ENCODE peak calls at places on chromosomes 2 and 18, in ten cellular contexts. S is HL-60; F is DND-41; I is ascending aorta; P is esophagus muscularis mucosa; X is prostate gland; A is SK-N-SH; T is cardiac fibroblast; E is CD8-positive, alpha-beta T cell; G is endothelial cell of umbilical vein. Z is an unnamed sample.

GRCh38 chr2:190637903-190638618 is 10.8 kb upstream of the NAB1 start:
- DNase-seq in I (no peak), G (peak), P (no peak), E (no peak), A (no peak), X (no peak), F (no peak), T (peak), S (no peak), Z (no peak)

GRCh38 chr2:62293490-62294212 is 97.7 kb downstream of the B3GNT2 start:
- DNase-seq in P (no peak), T (peak), X (peak), F (no peak), I (no peak), A (peak), G (peak), E (no peak), S (no peak), Z (no peak)

GRCh38 chr2:25312958-25313710 is 28.6 kb downstream of the DNMT3A start:
- DNase-seq in F (no peak), P (no peak), S (no peak), I (no peak), E (peak), T (no peak), A (no peak), G (no peak), X (no peak), Z (no peak)

GRCh38 chr18:46174317-46175039 is 70.3 kb downstream of the HAUS1 start:
- DNase-seq in T (peak), I (no peak), A (peak), P (no peak), S (peak), F (peak), X (peak), E (peak), G (peak), Z (peak)

GRCh38 chr18:61951396-61951795 is 58.6 kb upstream of the RNF152 start:
- DNase-seq in F (no peak), X (no peak), A (no peak), S (no peak), E (no peak), I (no peak), G (no peak), P (peak), T (no peak), Z (no peak)

GRCh38 chr2:46615555-46616487 is 136.5 kb downstream of the TMEM247 start:
- DNase-seq in I (no peak), G (peak), P (no peak), T (peak), A (no peak), F (peak), X (no peak), S (peak), E (no peak), Z (no peak)

GRCh38 chr2:137333386-137333972 is 568.1 kb downstream of the THSD7B start:
- DNase-seq in F (no peak), G (no peak), S (no peak), P (no peak), X (no peak), T (no peak), I (no peak), A (no peak), E (no peak), Z (no peak)

GRCh38 chr2:219542931-219543595 is 546 bp downstream of the CHPF start:
- DNase-seq in S (no peak), X (no peak), T (no peak), E (no peak), G (peak), I (no peak), F (no peak), A (peak), P (no peak), Z (no peak)

GRCh38 chr2:53751728-53752127 is 15.9 kb upstream of the CHAC2 start:
- DNase-seq in E (no peak), X (no peak), S (no peak), A (no peak), I (no peak), G (peak), T (no peak), P (no peak), F (no peak), Z (no peak)

GRCh38 chr18:23136326-23137092 is 1.2 kb downstream of the CABLES1 start:
- DNase-seq in T (peak), I (no peak), X (peak), S (peak), P (no peak), E (no peak), A (peak), G (no peak), F (no peak), Z (no peak)

GRCh38 chr2:174546519-174547506 is 50.8 kb downstream of the WIPF1 start:
- DNase-seq in E (peak), G (peak), S (peak), X (no peak), A (peak), T (peak), P (no peak), I (no peak), F (peak), Z (peak)

GRCh38 chr2:1173528-1173927 is 222.9 kb downstream of the SNTG2 start:
- DNase-seq in T (no peak), I (no peak), E (no peak), X (no peak), P (peak), A (no peak), F (no peak), G (no peak), S (no peak), Z (no peak)

GRCh38 chr18:54080854-54081253 is 143.6 kb downstream of the MBD2 start:
- DNase-seq in T (no peak), P (no peak), F (no peak), E (no peak), A (no peak), X (no peak), I (no peak), G (no peak), S (no peak), Z (no peak)

GRCh38 chr2:120587326-120587996 is 148.2 kb upstream of the GLI2 start:
- DNase-seq in X (no peak), G (no peak), F (no peak), T (no peak), P (no peak), E (no peak), I (no peak), A (no peak), S (no peak), Z (no peak)

GRCh38 chr2:53033416-53033815 is 734.2 kb upstream of the CHAC2 start:
- DNase-seq in I (no peak), E (no peak), P (no peak), A (no peak), T (peak), F (no peak), X (no peak), G (no peak), S (no peak), Z (no peak)

GRCh38 chr2:192119536-192119935 is 75.2 kb downstream of the TMEFF2 start:
- DNase-seq in X (no peak), P (no peak), S (no peak), T (no peak), G (peak), F (no peak), I (no peak), E (no peak), A (no peak), Z (no peak)

GRCh38 chr2:157821519-157822131 is 54.5 kb downstream of the ACVR1 start:
- DNase-seq in F (no peak), I (no peak), X (no peak), E (no peak), G (no peak), P (no peak), T (no peak), A (no peak), S (no peak), Z (no peak)

DNA sequence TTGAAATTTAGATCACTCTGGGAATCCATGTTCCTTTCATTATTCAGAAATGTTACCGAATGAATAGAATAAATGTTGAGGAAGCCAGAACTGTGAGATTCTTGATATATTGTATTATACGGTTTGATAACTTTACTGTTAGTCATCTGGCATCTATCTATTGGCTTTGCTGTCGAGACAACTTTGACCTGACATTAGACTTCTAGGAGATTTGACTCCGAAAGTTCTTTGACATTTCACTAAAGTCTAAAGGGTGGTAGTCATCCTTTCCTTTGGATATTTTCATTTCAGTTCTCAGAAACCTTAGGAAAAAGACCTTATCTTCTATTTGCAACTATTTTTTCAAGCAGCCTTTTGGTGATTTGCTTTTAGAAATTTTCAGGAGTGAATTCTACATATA is 1.9 kb downstream of the BMPR2 start:
- DNase-seq in F (no peak), X (no peak), T (no peak), E (no peak), G (peak), S (no peak), P (no peak), I (no peak), A (no peak), Z (no peak)
- H3K4me3 ChIP-seq in F (peak), X (peak), T (peak), E (peak), G (peak), S (no peak), P (peak), I (peak), A (peak), Z (no peak)

GRCh38 chr18:79395308-79395640 is 456 bp upstream of the NFATC1 start:
- DNase-seq in G (no peak), I (no peak), S (no peak), X (no peak), E (no peak), T (no peak), A (no peak), F (no peak), P (no peak), Z (no peak)
- H3K4me3 ChIP-seq in G (no peak), I (peak), S (no peak), X (peak), E (no peak), T (no peak), A (no peak), F (no peak), P (peak), Z (peak)

GRCh38 chr2:119574108-119574815 is 30.0 kb downstream of the CFAP221 start:
- DNase-seq in X (no peak), T (no peak), S (no peak), A (no peak), E (no peak), P (no peak), F (no peak), G (no peak), I (no peak), Z (no peak)
- H3K4me3 ChIP-seq in X (no peak), T (no peak), S (no peak), A (no peak), E (no peak), P (no peak), F (no peak), G (no peak), I (no peak), Z (no peak)

GRCh38 chr2:40606862-40607261 is 155.0 kb upstream of the SLC8A1 start:
- DNase-seq in X (no peak), P (no peak), T (no peak), S (no peak), A (no peak), G (no peak), I (no peak), E (no peak), F (no peak), Z (no peak)

DNA sequence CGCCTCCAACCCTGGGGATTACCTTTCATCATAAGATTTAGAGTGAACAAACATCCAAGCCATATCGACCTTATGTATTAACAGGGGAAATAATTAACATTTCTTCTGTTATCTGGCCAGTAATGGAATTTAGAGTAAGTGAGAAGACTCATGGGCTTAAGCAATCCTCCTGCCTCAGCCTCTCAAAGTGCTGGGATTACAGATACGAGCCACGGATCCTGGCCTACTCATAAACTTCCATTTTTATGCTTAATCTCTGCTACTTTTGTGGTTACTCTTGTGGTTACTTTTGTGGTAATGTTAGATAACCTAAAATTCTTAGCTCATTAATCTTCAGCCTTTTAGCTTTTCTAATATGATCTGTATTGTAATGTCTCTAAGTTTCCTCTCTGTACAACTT is 159.3 kb upstream of the SLC8A1 start:
- DNase-seq in G (no peak), X (no peak), F (no peak), E (no peak), P (no peak), S (no peak), I (no peak), A (no peak), T (peak), Z (no peak)
- H3K4me3 ChIP-seq in G (no peak), X (no peak), F (no peak), E (no peak), P (no peak), S (no peak), I (no peak), A (no peak), T (no peak), Z (no peak)

DNA sequence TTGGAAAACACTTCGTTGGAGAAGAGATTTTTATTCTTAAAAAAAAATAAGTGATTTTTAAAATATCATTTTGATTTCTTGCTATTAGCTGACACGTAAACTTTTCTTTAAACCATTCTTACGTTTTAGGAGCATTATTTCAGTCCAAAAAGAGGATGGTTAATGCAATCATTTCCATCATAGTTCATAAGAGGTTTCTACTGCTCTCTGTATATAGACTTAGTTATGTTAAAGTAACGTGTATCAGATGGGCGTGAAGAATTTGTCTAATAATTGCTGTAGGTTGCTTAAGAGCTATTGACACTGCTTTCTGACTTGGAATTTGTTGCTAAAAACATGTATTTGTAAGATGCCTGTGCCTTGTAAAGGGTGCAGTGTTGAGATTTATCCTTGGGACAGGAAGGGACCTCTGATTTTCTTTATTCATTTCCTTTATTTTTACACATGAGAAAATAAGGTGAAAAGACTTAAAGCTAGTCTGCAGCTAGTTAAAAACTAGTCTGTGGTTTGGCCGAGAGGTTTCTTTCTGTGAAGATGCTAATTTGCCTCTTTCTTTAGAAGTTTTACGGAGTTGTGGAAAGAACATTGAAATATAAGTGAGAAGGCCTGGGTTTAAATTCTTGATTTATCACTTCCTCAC is 2.9 kb downstream of the ANKRD12 start:
- DNase-seq in T (no peak), A (no peak), I (no peak), E (no peak), X (no peak), F (no peak), G (peak), S (no peak), P (no peak), Z (no peak)
- H3K4me3 ChIP-seq in T (peak), A (no peak), I (peak), E (peak), X (no peak), F (no peak), G (peak), S (no peak), P (peak), Z (no peak)

DNA sequence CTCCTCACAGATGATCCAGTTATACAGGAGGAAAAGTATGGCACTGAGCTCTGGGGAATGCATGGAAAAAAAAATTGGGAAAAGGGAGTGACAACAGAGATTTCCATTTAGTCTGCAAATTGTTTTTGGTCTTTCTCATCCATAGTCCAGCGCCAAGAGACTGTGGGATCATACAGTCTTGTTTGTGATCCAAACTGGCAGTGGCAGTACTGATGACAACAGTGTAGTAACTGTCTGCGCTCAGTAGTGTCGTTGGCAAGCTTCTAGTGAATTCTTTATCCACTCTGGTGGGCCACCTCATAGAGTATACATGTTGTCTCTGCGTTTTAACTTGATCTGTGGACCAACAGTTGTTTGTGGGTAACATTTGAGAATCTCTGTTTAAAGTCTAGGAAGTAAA is 37.9 kb downstream of the GALNT1 start:
- DNase-seq in T (peak), F (no peak), A (no peak), P (no peak), X (no peak), G (peak), S (no peak), I (no peak), E (no peak), Z (no peak)
- H3K4me3 ChIP-seq in T (no peak), F (no peak), A (no peak), P (no peak), X (no peak), G (no peak), S (no peak), I (no peak), E (no peak), Z (no peak)

GRCh38 chr18:74456017-74456408 is 1.1 kb downstream of the DIPK1C start:
- DNase-seq in T (no peak), G (no peak), E (no peak), A (no peak), I (no peak), S (no peak), P (no peak), F (no peak), X (no peak), Z (no peak)

GRCh38 chr18:74457743-74458465 is 796 bp upstream of the DIPK1C start:
- DNase-seq in P (no peak), S (no peak), I (no peak), X (no peak), F (no peak), A (no peak), G (no peak), E (no peak), T (no peak), Z (no peak)

GRCh38 chr18:74455386-74455785 is 1.7 kb downstream of the DIPK1C start:
- DNase-seq in S (no peak), T (no peak), I (no peak), G (no peak), F (no peak), X (no peak), P (no peak), A (no peak), E (no peak), Z (no peak)

GRCh38 chr18:74456409-74457042 is 582 bp downstream of the DIPK1C start:
- DNase-seq in P (no peak), E (no peak), F (no peak), I (no peak), X (no peak), T (no peak), G (no peak), S (no peak), A (no peak), Z (no peak)

DNA sequence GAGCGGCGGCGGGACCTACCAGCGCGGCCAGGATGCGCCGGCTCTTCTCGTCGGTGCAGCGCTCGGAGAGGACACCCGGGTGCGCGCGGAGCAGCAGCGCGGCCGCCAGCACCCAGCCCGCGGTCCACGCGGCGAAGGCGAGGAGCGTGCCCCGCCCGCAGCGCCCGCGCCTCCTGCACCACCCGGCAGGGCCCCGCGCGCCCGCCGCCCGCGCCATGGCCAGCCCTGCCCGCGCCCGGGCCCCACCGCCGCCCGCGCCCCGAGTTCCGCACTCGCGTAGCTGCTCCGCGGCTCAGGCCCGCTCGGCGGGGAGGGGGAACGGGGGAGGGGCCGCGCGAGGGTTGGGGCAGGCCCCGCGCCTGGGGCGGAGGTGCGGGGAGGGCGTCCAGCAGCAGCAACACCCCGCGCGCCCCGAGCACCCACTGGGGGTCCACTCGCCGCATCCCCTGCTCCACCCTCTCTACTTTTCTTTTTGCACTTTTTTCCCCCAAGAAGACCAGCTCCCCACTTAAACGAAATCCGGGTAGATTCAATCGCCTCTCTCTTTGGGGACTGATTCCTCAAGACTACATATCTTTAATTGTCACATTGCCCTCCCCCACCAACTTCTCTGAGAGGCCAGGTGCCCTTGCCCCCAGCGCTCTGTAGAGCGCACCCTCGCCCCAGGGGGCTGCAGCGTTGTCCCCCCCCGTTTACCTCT is at the start of gene DIPK1C:
- DNase-seq in S (no peak), T (no peak), X (no peak), P (no peak), E (no peak), G (no peak), F (no peak), A (no peak), I (no peak), Z (no peak)
- H3K4me3 ChIP-seq in S (no peak), T (no peak), X (peak), P (peak), E (peak), G (no peak), F (no peak), A (no peak), I (peak), Z (no peak)

DNA sequence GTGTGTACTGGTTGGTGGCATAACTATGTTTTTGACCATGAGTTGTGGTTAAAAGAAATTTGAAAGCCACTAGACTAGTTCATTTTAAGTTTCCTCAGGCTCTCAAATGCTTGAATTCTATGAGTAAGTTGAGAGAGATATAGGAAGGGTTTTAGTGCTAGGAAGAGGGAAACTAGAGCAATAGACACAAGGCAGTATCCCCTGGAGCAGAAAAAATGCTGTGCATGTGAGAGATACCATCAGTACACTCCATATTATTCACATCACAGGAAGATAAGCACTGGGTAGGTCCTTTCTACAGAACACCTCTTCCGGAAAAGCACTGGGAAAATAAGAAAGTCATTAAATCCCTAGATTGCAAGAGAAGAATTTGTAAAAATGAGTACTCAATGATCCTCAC is 19.3 kb upstream of the DSG3 start:
- DNase-seq in S (no peak), P (no peak), F (no peak), G (no peak), T (no peak), I (no peak), E (no peak), X (no peak), A (no peak), Z (no peak)
- H3K4me3 ChIP-seq in S (no peak), P (no peak), F (no peak), G (no peak), T (no peak), I (no peak), E (no peak), X (no peak), A (no peak), Z (no peak)